ENCODE peak calls at places on chromosomes 2 and 18, in seven cellular contexts. P is esophagus squamous epithelium, Y is A549, D is mucosa of descending colon, M is neural progenitor cell, J is upper lobe of right lung, U is K562. I is an unnamed sample.

GRCh38 chr18:13035249-13035914 is 44.2 kb downstream of the CEP192 start:
- DNase-seq in P (no peak), Y (no peak), D (no peak), M (no peak), J (no peak), U (no peak), I (no peak)

GRCh38 chr18:58058720-58059119 is 14.7 kb downstream of the NEDD4L start:
- DNase-seq in P (no peak), Y (no peak), D (no peak), M (no peak), J (no peak), U (peak; percentile 53), I (no peak)

GRCh38 chr2:21599417-21599816 is 475.6 kb downstream of the TDRD15 start:
- DNase-seq in P (no peak), Y (no peak), D (no peak), M (no peak), J (no peak), U (no peak), I (no peak)

GRCh38 chr2:618591-618990 is 58.6 kb downstream of the TMEM18 start:
- DNase-seq in P (no peak), Y (no peak), D (no peak), M (no peak), J (no peak), U (no peak), I (no peak)

GRCh38 chr2:42147641-42148274 is 21.4 kb upstream of the EML4 start:
- DNase-seq in P (no peak), Y (no peak), D (no peak), M (no peak), J (no peak), U (no peak), I (no peak)

GRCh38 chr2:233247744-233248143 is 3.7 kb upstream of the ATG16L1 start:
- DNase-seq in P (no peak), Y (peak; percentile 61), D (no peak), M (no peak), J (no peak), U (no peak), I (no peak)

GRCh38 chr18:63336366-63337099 is 17.0 kb upstream of the BCL2 start:
- DNase-seq in P (no peak), Y (no peak), D (no peak), M (no peak), J (no peak), U (no peak), I (no peak)

GRCh38 chr18:58135806-58136331 is 91.8 kb downstream of the NEDD4L start:
- DNase-seq in P (no peak), Y (peak; percentile 61), D (peak; percentile 74), M (peak; percentile 80), J (no peak), U (peak; percentile 67), I (peak; percentile 68)

GRCh38 chr2:74552914-74553811 is 579 bp downstream of the LOXL3 start:
- DNase-seq in P (no peak), Y (no peak), D (peak; percentile 28), M (peak; percentile 76), J (no peak), U (peak; percentile 27), I (no peak)

GRCh38 chr2:209875270-209875669 is 103.6 kb downstream of the UNC80 start:
- DNase-seq in P (no peak), Y (no peak), D (no peak), M (no peak), J (no peak), U (no peak), I (no peak)

GRCh38 chr18:30971338-30971956 is 71.1 kb downstream of the DSC3 start:
- DNase-seq in P (no peak), Y (no peak), D (no peak), M (peak; percentile 54), J (no peak), U (peak; percentile 20), I (no peak)

GRCh38 chr18:79919089-79919488 is 32.4 kb downstream of the SLC66A2 start:
- DNase-seq in P (no peak), Y (no peak), D (peak; percentile 1), M (no peak), J (peak; percentile 55), U (no peak), I (no peak)

GRCh38 chr2:191593622-191594416 is 84.1 kb upstream of the NABP1 start:
- DNase-seq in P (no peak), Y (peak; percentile 22), D (no peak), M (no peak), J (no peak), U (no peak), I (no peak)

GRCh38 chr18:9758624-9759075 is 50.5 kb downstream of the RAB31 start:
- DNase-seq in P (no peak), Y (no peak), D (no peak), M (no peak), J (no peak), U (no peak), I (no peak)

GRCh38 chr2:238380336-238380735 is 46.4 kb upstream of the ASB1 start:
- DNase-seq in P (no peak), Y (no peak), D (no peak), M (no peak), J (no peak), U (no peak), I (no peak)

GRCh38 chr2:33782395-33783239 is 183.5 kb upstream of the FAM98A start:
- DNase-seq in P (no peak), Y (no peak), D (peak; percentile 2), M (peak; percentile 39), J (no peak), U (no peak), I (no peak)

GRCh38 chr2:52220393-52220792 is 1188.5 kb upstream of the NRXN1 start:
- DNase-seq in P (no peak), Y (no peak), D (no peak), M (no peak), J (peak; percentile 72), U (no peak), I (peak; percentile 57)

GRCh38 chr2:238469155-238469554 is 42.4 kb downstream of the ASB1 start:
- DNase-seq in P (no peak), Y (no peak), D (no peak), M (no peak), J (no peak), U (no peak), I (no peak)

GRCh38 chr18:46412831-46413371 is 244.1 kb downstream of the LOXHD1 start:
- DNase-seq in P (no peak), Y (no peak), D (peak; percentile 47), M (no peak), J (no peak), U (no peak), I (no peak)

GRCh38 chr18:32919799-32920198 is 147.0 kb upstream of the KLHL14 start:
- DNase-seq in P (peak; percentile 6), Y (no peak), D (peak; percentile 3), M (peak; percentile 83), J (no peak), U (peak; percentile 16), I (no peak)

GRCh38 chr18:76989647-76990190 is 142.9 kb downstream of the MBP start:
- DNase-seq in P (no peak), Y (no peak), D (no peak), M (no peak), J (no peak), U (no peak), I (peak; percentile 56)

DNA sequence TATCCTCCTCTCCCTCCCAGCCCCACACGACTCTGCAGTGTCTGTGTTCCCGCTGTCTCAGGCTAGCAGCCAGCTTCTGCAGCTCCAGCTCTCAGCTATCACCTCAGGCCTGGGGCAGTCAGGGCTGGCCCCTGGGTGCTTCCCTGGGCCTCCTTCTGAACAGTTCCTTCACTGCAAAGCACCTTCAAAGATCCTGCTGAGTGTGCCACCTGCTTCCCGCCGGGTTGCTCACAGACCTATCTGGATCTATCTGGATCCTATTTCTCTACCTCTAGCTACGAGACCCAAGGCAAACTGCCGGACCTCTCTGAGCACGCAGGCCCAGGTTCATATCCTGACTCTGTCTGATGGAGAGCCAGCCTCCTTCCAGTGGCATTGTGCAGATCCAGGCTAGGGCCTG is 9.4 kb downstream of the CIB4 start:
- DNase-seq in P (no peak), Y (no peak), D (no peak), M (no peak), J (peak; percentile 48), U (no peak), I (no peak)
- TF ChIP-seq CTCF in P (no peak), Y (no peak), D (no peak), M (no peak), J (no peak), U (no peak), I (no peak)

GRCh38 chr2:16060936-16061338 is 120.6 kb downstream of the MYCN start:
- DNase-seq in P (no peak), Y (no peak), D (no peak), M (no peak), J (no peak), U (no peak), I (no peak)
- H3K4me1 ChIP-seq in P (no peaks in the 10 kb centered on the region), Y (no peaks in the 10 kb centered on the region), D (no peaks in the 10 kb centered on the region), M (no peaks in the 10 kb centered on the region), J (no peaks in the 10 kb centered on the region), U (no peaks in the 10 kb centered on the region), I (no peaks in the 10 kb centered on the region)

DNA sequence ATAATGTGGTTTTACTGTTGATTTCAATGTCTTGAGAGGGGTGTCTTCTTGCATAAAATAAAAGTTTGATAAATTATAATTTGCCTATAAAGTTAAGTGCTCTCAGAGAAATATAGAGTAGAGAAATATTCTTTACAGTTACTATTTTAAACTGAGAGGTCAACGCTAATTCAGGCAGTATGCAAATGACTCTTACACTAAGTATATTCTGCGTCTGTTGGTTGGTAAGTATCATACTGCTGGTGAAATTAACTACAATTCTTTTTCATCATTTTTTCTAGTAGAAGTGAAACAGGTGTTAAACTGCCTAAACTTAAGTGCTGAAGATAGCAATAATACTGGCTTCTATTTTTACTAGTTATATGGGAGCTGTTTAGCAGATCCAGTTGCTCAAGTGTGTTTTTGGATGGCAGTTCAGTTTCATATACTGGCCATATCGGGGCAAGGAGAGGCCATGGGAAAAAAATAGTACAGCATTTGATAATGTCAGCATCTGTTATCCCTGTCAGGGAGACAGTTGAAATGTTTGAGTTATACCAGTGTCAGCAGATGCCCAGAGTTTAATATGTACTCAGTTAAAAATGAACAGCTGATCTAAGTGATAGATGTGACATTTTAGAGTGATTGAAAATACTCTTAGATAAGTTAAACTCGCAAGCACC is 86.2 kb downstream of the MIB1 start:
- DNase-seq in P (no peak), Y (no peak), D (no peak), M (no peak), J (no peak), U (no peak), I (no peak)
- TF ChIP-seq CTCF in P (no peak), Y (no peak), D (no peak), M (no peak), J (no peak), U (no peak), I (no peak)

GRCh38 chr2:85255813-85256581 is 71.8 kb downstream of the TGOLN2 start:
- DNase-seq in P (no peak), Y (no peak), D (no peak), M (peak; percentile 98), J (no peak), U (no peak), I (no peak)
- H3K4me1 ChIP-seq in P (peaks cover 72% of the 10 kb centered on the region), Y (no peaks in the 10 kb centered on the region), D (no peaks in the 10 kb centered on the region), M (peaks cover 84% of the 10 kb centered on the region), J (peaks cover 41% of the 10 kb centered on the region), U (peaks cover 3% of the 10 kb centered on the region), I (peaks cover 24% of the 10 kb centered on the region)

DNA sequence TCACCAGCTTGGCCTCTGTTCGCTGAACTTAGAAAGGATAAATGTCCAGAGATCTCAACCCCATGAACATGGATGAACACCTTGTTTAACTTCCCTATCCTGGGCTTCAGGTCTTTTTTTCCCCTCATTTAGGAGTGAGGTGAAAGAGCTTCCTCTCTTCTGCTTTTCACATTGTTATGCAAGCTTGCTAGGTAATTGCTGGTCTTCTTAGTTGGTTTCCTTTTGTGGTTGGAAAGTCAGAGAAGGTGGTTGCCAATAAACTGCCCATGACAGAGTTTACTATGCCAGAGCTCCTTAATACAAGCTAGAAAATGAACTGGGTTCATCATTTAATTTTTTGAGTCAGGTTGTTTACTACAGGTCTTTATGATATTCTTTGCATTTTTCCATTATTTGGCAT is 16.6 kb downstream of the SLC9A4 start:
- DNase-seq in P (no peak), Y (no peak), D (no peak), M (no peak), J (no peak), U (no peak), I (no peak)
- TF ChIP-seq CTCF in P (no peak), Y (no peak), D (no peak), M (no peak), J (no peak), U (no peak), I (no peak)